ENCODE peak calls at places on chromosomes 6 and 20, in ten cellular contexts. D is dermis microvascular lymphatic vessel endothelial cell; K is NCI-H1417 treated with DMSO at 0.1 percent for 48 hours; C is Kasumi-1; O is cardiac muscle cell; H is central memory CD8-positive, alpha-beta T cell; G is mucosa of gallbladder; W is mesendoderm; E is NT2/D1; S is aorta. J is an unnamed sample.

GRCh38 chr6:103177800-103178199 is 1681.9 kb downstream of the HACE1 start:
- DNase-seq in O (no peak), G (no peak), C (no peak), W (no peak), D (no peak), K (no peak), S (no peak), H (no peak), E (no peak), J (no peak)

GRCh38 chr20:46512943-46513844 is at the start of gene ZNF334:
- DNase-seq in W (peak), H (no peak), C (no peak), G (peak), D (peak), E (peak), O (peak), K (peak), S (peak), J (no peak)

GRCh38 chr6:114421219-114421618 is 78.4 kb upstream of the HS3ST5 start:
- DNase-seq in D (no peak), O (no peak), E (peak), W (peak), C (no peak), G (no peak), S (no peak), K (no peak), H (no peak), J (no peak)

GRCh38 chr6:4372866-4373265 is 237.5 kb upstream of the ECI2 start:
- DNase-seq in S (no peak), K (no peak), W (no peak), O (no peak), C (no peak), G (no peak), D (no peak), H (no peak), E (no peak), J (no peak)

GRCh38 chr6:968791-969190 is 275.9 kb upstream of the EXOC2 start:
- DNase-seq in C (no peak), D (no peak), W (no peak), H (no peak), E (no peak), O (no peak), G (no peak), S (no peak), K (no peak), J (no peak)

GRCh38 chr6:151681426-151682059 is 125.9 kb upstream of the ESR1 start:
- DNase-seq in K (no peak), C (no peak), D (peak), S (no peak), O (no peak), W (no peak), E (no peak), G (no peak), H (no peak), J (no peak)

GRCh38 chr20:45798935-45799642 is 7.3 kb downstream of the DNTTIP1 start:
- DNase-seq in K (peak), O (peak), H (peak), E (peak), G (peak), D (peak), W (peak), C (peak), S (peak), J (peak)

GRCh38 chr20:38139156-38139912 is 25.7 kb downstream of the TGM2 start:
- DNase-seq in H (no peak), S (peak), D (no peak), C (no peak), K (no peak), O (no peak), E (no peak), G (no peak), W (no peak), J (no peak)

GRCh38 chr20:63333241-63333836 is 27.8 kb downstream of the CHRNA4 start:
- DNase-seq in O (no peak), C (no peak), G (no peak), H (no peak), D (no peak), S (no peak), W (no peak), E (no peak), K (no peak), J (no peak)

GRCh38 chr6:14149053-14149746 is 31.6 kb downstream of the CD83 start:
- DNase-seq in G (no peak), H (no peak), K (no peak), E (no peak), O (no peak), S (no peak), C (no peak), D (no peak), W (peak), J (no peak)

GRCh38 chr6:4396032-4396431 is 260.7 kb upstream of the ECI2 start:
- DNase-seq in W (no peak), O (no peak), H (no peak), S (no peak), C (no peak), G (no peak), K (no peak), D (no peak), E (no peak), J (no peak)

GRCh38 chr20:845967-846893 is 12.7 kb downstream of the FAM110A start:
- DNase-seq in K (no peak), G (no peak), D (no peak), S (peak), E (no peak), O (no peak), W (no peak), H (no peak), C (peak), J (no peak)

GRCh38 chr6:56370127-56370540 is 122.8 kb upstream of the COL21A1 start:
- DNase-seq in H (no peak), G (peak), D (peak), S (peak), W (peak), K (no peak), O (peak), C (no peak), E (no peak), J (no peak)

GRCh38 chr6:95431637-95432228 is 145.6 kb upstream of the MANEA start:
- DNase-seq in D (peak), C (peak), W (peak), H (no peak), S (no peak), E (peak), G (peak), O (peak), K (no peak), J (no peak)

GRCh38 chr20:57553376-57554018 is 7.4 kb upstream of the PCK1 start:
- DNase-seq in H (no peak), S (no peak), E (no peak), W (no peak), G (no peak), K (no peak), C (no peak), O (no peak), D (no peak), J (no peak)

GRCh38 chr6:126447367-126447766 is 107.5 kb downstream of the CENPW start:
- DNase-seq in K (no peak), S (no peak), E (no peak), O (no peak), D (no peak), W (no peak), G (no peak), H (no peak), C (no peak), J (no peak)

GRCh38 chr6:106973018-106973840 is 1.3 kb downstream of the CD24 start:
- DNase-seq in W (peak), S (peak), E (no peak), K (no peak), G (no peak), C (no peak), O (peak), D (no peak), H (no peak), J (no peak)

GRCh38 chr6:4581468-4582420 is 194.5 kb upstream of the CDYL start:
- DNase-seq in O (peak), W (peak), G (no peak), D (peak), E (peak), H (no peak), K (no peak), C (no peak), S (no peak), J (no peak)

GRCh38 chr20:48180039-48180438 is 394.8 kb upstream of the SULF2 start:
- DNase-seq in K (no peak), G (no peak), D (peak), E (no peak), O (no peak), W (no peak), H (no peak), S (no peak), C (no peak), J (no peak)

GRCh38 chr6:117555882-117556498 is 46.3 kb downstream of the GOPC start:
- DNase-seq in H (peak), S (no peak), W (no peak), E (no peak), K (no peak), O (peak), C (peak), D (peak), G (peak), J (peak)

GRCh38 chr20:57395111-57395959 is 4.1 kb downstream of the RBM38 start:
- DNase-seq in C (no peak), K (no peak), G (no peak), H (no peak), D (peak), W (peak), E (no peak), S (peak), O (peak), J (no peak)